ENCODE peak calls at places on chromosome 17, in nine cellular contexts. One of them, this sample, is unnamed.

GRCh38 chr17:61570118-61570517 is 20.9 kb downstream of the NACA2 start:
- DNase-seq in GM12878: no peak
- DNase-seq in psoas muscle: no peak
- DNase-seq in adrenal gland: no peak
- DNase-seq in colonic mucosa: no peak
- DNase-seq in Peyer's patch: no peak
- DNase-seq in ascending aorta: no peak
- DNase-seq in foreskin fibroblast: no peak
- DNase-seq in fibroblast of the aortic adventitia: no peak
- DNase-seq in this sample: peak

GRCh38 chr17:65920996-65921395 is 270.9 kb downstream of the CEP112 start:
- DNase-seq in colonic mucosa: no peak
- DNase-seq in psoas muscle: no peak
- DNase-seq in adrenal gland: no peak
- DNase-seq in Peyer's patch: no peak
- DNase-seq in ascending aorta: no peak
- DNase-seq in foreskin fibroblast: no peak
- DNase-seq in GM12878: no peak
- DNase-seq in fibroblast of the aortic adventitia: no peak
- DNase-seq in this sample: no peak

GRCh38 chr17:223723-224471 is 42.4 kb upstream of the DOC2B start:
- DNase-seq in ascending aorta: peak
- DNase-seq in fibroblast of the aortic adventitia: no peak
- DNase-seq in psoas muscle: no peak
- DNase-seq in colonic mucosa: no peak
- DNase-seq in Peyer's patch: peak
- DNase-seq in GM12878: no peak
- DNase-seq in adrenal gland: no peak
- DNase-seq in foreskin fibroblast: no peak
- DNase-seq in this sample: no peak

GRCh38 chr17:34125921-34126320 is 129.2 kb upstream of the CCL2 start:
- DNase-seq in adrenal gland: no peak
- DNase-seq in GM12878: no peak
- DNase-seq in fibroblast of the aortic adventitia: no peak
- DNase-seq in psoas muscle: no peak
- DNase-seq in Peyer's patch: no peak
- DNase-seq in foreskin fibroblast: no peak
- DNase-seq in colonic mucosa: no peak
- DNase-seq in ascending aorta: no peak
- DNase-seq in this sample: no peak

GRCh38 chr17:81254955-81255717 is 16.0 kb downstream of the NDUFAF8 start:
- DNase-seq in Peyer's patch: peak
- DNase-seq in ascending aorta: peak
- DNase-seq in psoas muscle: peak
- DNase-seq in fibroblast of the aortic adventitia: peak
- DNase-seq in adrenal gland: peak
- DNase-seq in colonic mucosa: peak
- DNase-seq in GM12878: no peak
- DNase-seq in foreskin fibroblast: peak
- DNase-seq in this sample: peak

GRCh38 chr17:2874211-2874686 is 78.0 kb downstream of the RAP1GAP2 start:
- DNase-seq in psoas muscle: no peak
- DNase-seq in Peyer's patch: no peak
- DNase-seq in foreskin fibroblast: no peak
- DNase-seq in GM12878: no peak
- DNase-seq in colonic mucosa: no peak
- DNase-seq in ascending aorta: no peak
- DNase-seq in fibroblast of the aortic adventitia: no peak
- DNase-seq in adrenal gland: no peak
- DNase-seq in this sample: peak

GRCh38 chr17:78995761-78996451 is 13.7 kb downstream of the CANT1 start:
- DNase-seq in colonic mucosa: peak
- DNase-seq in foreskin fibroblast: no peak
- DNase-seq in fibroblast of the aortic adventitia: no peak
- DNase-seq in adrenal gland: peak
- DNase-seq in psoas muscle: no peak
- DNase-seq in GM12878: no peak
- DNase-seq in Peyer's patch: peak
- DNase-seq in ascending aorta: peak
- DNase-seq in this sample: no peak

GRCh38 chr17:27456681-27457404 is 595 bp downstream of the KSR1 start:
- DNase-seq in fibroblast of the aortic adventitia: no peak
- DNase-seq in foreskin fibroblast: no peak
- DNase-seq in ascending aorta: no peak
- DNase-seq in Peyer's patch: peak
- DNase-seq in GM12878: no peak
- DNase-seq in psoas muscle: peak
- DNase-seq in colonic mucosa: no peak
- DNase-seq in adrenal gland: peak
- DNase-seq in this sample: no peak

GRCh38 chr17:79213305-79213704 is 138.7 kb downstream of the ENGASE start:
- DNase-seq in ascending aorta: no peak
- DNase-seq in adrenal gland: no peak
- DNase-seq in colonic mucosa: no peak
- DNase-seq in fibroblast of the aortic adventitia: no peak
- DNase-seq in foreskin fibroblast: no peak
- DNase-seq in psoas muscle: no peak
- DNase-seq in GM12878: no peak
- DNase-seq in Peyer's patch: no peak
- DNase-seq in this sample: no peak

GRCh38 chr17:70767102-70767701 is 597.9 kb downstream of the KCNJ2 start:
- DNase-seq in GM12878: no peak
- DNase-seq in Peyer's patch: no peak
- DNase-seq in adrenal gland: no peak
- DNase-seq in ascending aorta: no peak
- DNase-seq in foreskin fibroblast: peak
- DNase-seq in fibroblast of the aortic adventitia: peak
- DNase-seq in psoas muscle: no peak
- DNase-seq in colonic mucosa: no peak
- DNase-seq in this sample: peak

GRCh38 chr17:17518019-17518418 is 21.8 kb upstream of the RASD1 start:
- DNase-seq in fibroblast of the aortic adventitia: no peak
- DNase-seq in colonic mucosa: no peak
- DNase-seq in GM12878: no peak
- DNase-seq in foreskin fibroblast: no peak
- DNase-seq in psoas muscle: peak
- DNase-seq in Peyer's patch: no peak
- DNase-seq in adrenal gland: no peak
- DNase-seq in ascending aorta: no peak
- DNase-seq in this sample: no peak

GRCh38 chr17:35185849-35186248 is 8.3 kb downstream of the SLC35G3 start:
- DNase-seq in adrenal gland: no peak
- DNase-seq in fibroblast of the aortic adventitia: no peak
- DNase-seq in psoas muscle: no peak
- DNase-seq in ascending aorta: no peak
- DNase-seq in colonic mucosa: no peak
- DNase-seq in foreskin fibroblast: no peak
- DNase-seq in Peyer's patch: no peak
- DNase-seq in GM12878: peak
- DNase-seq in this sample: no peak

GRCh38 chr17:47120521-47121095 is 68.5 kb downstream of the CDC27 start:
- DNase-seq in fibroblast of the aortic adventitia: peak
- DNase-seq in adrenal gland: peak
- DNase-seq in colonic mucosa: no peak
- DNase-seq in Peyer's patch: no peak
- DNase-seq in GM12878: no peak
- DNase-seq in ascending aorta: no peak
- DNase-seq in psoas muscle: no peak
- DNase-seq in foreskin fibroblast: peak
- DNase-seq in this sample: peak

GRCh38 chr17:64506201-64506575 is at the start of gene DDX5:
- DNase-seq in fibroblast of the aortic adventitia: peak
- DNase-seq in foreskin fibroblast: peak
- DNase-seq in Peyer's patch: peak
- DNase-seq in psoas muscle: peak
- DNase-seq in GM12878: no peak
- DNase-seq in adrenal gland: peak
- DNase-seq in colonic mucosa: peak
- DNase-seq in ascending aorta: peak
- DNase-seq in this sample: no peak

GRCh38 chr17:62720126-62720850 is 87.8 kb downstream of the MARCHF10 start:
- DNase-seq in Peyer's patch: no peak
- DNase-seq in adrenal gland: no peak
- DNase-seq in fibroblast of the aortic adventitia: no peak
- DNase-seq in foreskin fibroblast: no peak
- DNase-seq in GM12878: peak
- DNase-seq in ascending aorta: no peak
- DNase-seq in colonic mucosa: no peak
- DNase-seq in psoas muscle: no peak
- DNase-seq in this sample: peak

GRCh38 chr17:59766486-59766885 is 59.0 kb downstream of the VMP1 start:
- DNase-seq in ascending aorta: no peak
- DNase-seq in fibroblast of the aortic adventitia: no peak
- DNase-seq in foreskin fibroblast: no peak
- DNase-seq in Peyer's patch: no peak
- DNase-seq in psoas muscle: no peak
- DNase-seq in colonic mucosa: no peak
- DNase-seq in GM12878: no peak
- DNase-seq in adrenal gland: no peak
- DNase-seq in this sample: no peak

GRCh38 chr17:16477255-16477654 is 14.7 kb downstream of the LRRC75A start:
- DNase-seq in fibroblast of the aortic adventitia: peak
- DNase-seq in psoas muscle: peak
- DNase-seq in Peyer's patch: peak
- DNase-seq in colonic mucosa: no peak
- DNase-seq in ascending aorta: peak
- DNase-seq in foreskin fibroblast: peak
- DNase-seq in adrenal gland: peak
- DNase-seq in GM12878: no peak
- DNase-seq in this sample: peak

GRCh38 chr17:74179576-74179975 is 23.9 kb upstream of the RPL38 start:
- DNase-seq in colonic mucosa: no peak
- DNase-seq in adrenal gland: no peak
- DNase-seq in ascending aorta: no peak
- DNase-seq in foreskin fibroblast: no peak
- DNase-seq in Peyer's patch: no peak
- DNase-seq in GM12878: no peak
- DNase-seq in psoas muscle: no peak
- DNase-seq in fibroblast of the aortic adventitia: no peak
- DNase-seq in this sample: no peak

GRCh38 chr17:82294086-82294773 is 20.7 kb upstream of the CSNK1D start:
- DNase-seq in psoas muscle: no peak
- DNase-seq in colonic mucosa: no peak
- DNase-seq in Peyer's patch: no peak
- DNase-seq in ascending aorta: no peak
- DNase-seq in adrenal gland: no peak
- DNase-seq in fibroblast of the aortic adventitia: no peak
- DNase-seq in GM12878: no peak
- DNase-seq in foreskin fibroblast: no peak
- DNase-seq in this sample: peak
- H3K4me3 ChIP-seq in psoas muscle: peak
- H3K4me3 ChIP-seq in colonic mucosa: peak
- H3K4me3 ChIP-seq in Peyer's patch: peak
- H3K4me3 ChIP-seq in ascending aorta: peak
- H3K4me3 ChIP-seq in adrenal gland: no peak
- H3K4me3 ChIP-seq in fibroblast of the aortic adventitia: peak
- H3K4me3 ChIP-seq in GM12878: no peak
- H3K4me3 ChIP-seq in foreskin fibroblast: peak
- H3K4me3 ChIP-seq in this sample: peak

GRCh38 chr17:50534222-50534978 is 1.9 kb downstream of the EPN3 start:
- DNase-seq in fibroblast of the aortic adventitia: no peak
- DNase-seq in foreskin fibroblast: no peak
- DNase-seq in psoas muscle: no peak
- DNase-seq in Peyer's patch: peak
- DNase-seq in adrenal gland: peak
- DNase-seq in ascending aorta: no peak
- DNase-seq in colonic mucosa: peak
- DNase-seq in GM12878: no peak
- DNase-seq in this sample: peak
- TF ChIP-seq CTCF in fibroblast of the aortic adventitia: peak
- TF ChIP-seq CTCF in foreskin fibroblast: no peak
- TF ChIP-seq CTCF in psoas muscle: no peak
- TF ChIP-seq CTCF in Peyer's patch: no peak
- TF ChIP-seq CTCF in adrenal gland: peak
- TF ChIP-seq CTCF in ascending aorta: peak
- TF ChIP-seq CTCF in colonic mucosa: peak
- TF ChIP-seq CTCF in GM12878: no peak
- TF ChIP-seq CTCF in this sample: peak

GRCh38 chr17:75646626-75646968 is 13.4 kb downstream of the SMIM5 start:
- DNase-seq in adrenal gland: no peak
- DNase-seq in colonic mucosa: no peak
- DNase-seq in ascending aorta: no peak
- DNase-seq in foreskin fibroblast: no peak
- DNase-seq in psoas muscle: no peak
- DNase-seq in fibroblast of the aortic adventitia: no peak
- DNase-seq in GM12878: no peak
- DNase-seq in Peyer's patch: peak
- DNase-seq in this sample: no peak

GRCh38 chr17:75647921-75648320 is 14.7 kb downstream of the SMIM5 start:
- DNase-seq in colonic mucosa: no peak
- DNase-seq in foreskin fibroblast: no peak
- DNase-seq in ascending aorta: no peak
- DNase-seq in GM12878: no peak
- DNase-seq in psoas muscle: no peak
- DNase-seq in fibroblast of the aortic adventitia: no peak
- DNase-seq in adrenal gland: no peak
- DNase-seq in Peyer's patch: no peak
- DNase-seq in this sample: no peak

GRCh38 chr17:75645501-75645888 is 12.3 kb downstream of the SMIM5 start:
- DNase-seq in psoas muscle: no peak
- DNase-seq in fibroblast of the aortic adventitia: no peak
- DNase-seq in foreskin fibroblast: no peak
- DNase-seq in colonic mucosa: peak
- DNase-seq in GM12878: no peak
- DNase-seq in Peyer's patch: peak
- DNase-seq in ascending aorta: no peak
- DNase-seq in adrenal gland: no peak
- DNase-seq in this sample: peak

GRCh38 chr17:75647061-75647460 is 13.8 kb downstream of the SMIM5 start:
- DNase-seq in colonic mucosa: no peak
- DNase-seq in psoas muscle: no peak
- DNase-seq in Peyer's patch: no peak
- DNase-seq in foreskin fibroblast: no peak
- DNase-seq in fibroblast of the aortic adventitia: no peak
- DNase-seq in adrenal gland: no peak
- DNase-seq in GM12878: no peak
- DNase-seq in ascending aorta: no peak
- DNase-seq in this sample: no peak

GRCh38 chr17:75645889-75646625 is 12.8 kb downstream of the SMIM5 start:
- DNase-seq in colonic mucosa: peak
- DNase-seq in psoas muscle: no peak
- DNase-seq in fibroblast of the aortic adventitia: no peak
- DNase-seq in Peyer's patch: peak
- DNase-seq in foreskin fibroblast: no peak
- DNase-seq in GM12878: peak
- DNase-seq in adrenal gland: no peak
- DNase-seq in ascending aorta: no peak
- DNase-seq in this sample: peak
- H3K4me3 ChIP-seq in colonic mucosa: no peak
- H3K4me3 ChIP-seq in psoas muscle: no peak
- H3K4me3 ChIP-seq in fibroblast of the aortic adventitia: no peak
- H3K4me3 ChIP-seq in Peyer's patch: peak
- H3K4me3 ChIP-seq in foreskin fibroblast: no peak
- H3K4me3 ChIP-seq in GM12878: no peak
- H3K4me3 ChIP-seq in adrenal gland: no peak
- H3K4me3 ChIP-seq in ascending aorta: no peak
- H3K4me3 ChIP-seq in this sample: no peak

DNA sequence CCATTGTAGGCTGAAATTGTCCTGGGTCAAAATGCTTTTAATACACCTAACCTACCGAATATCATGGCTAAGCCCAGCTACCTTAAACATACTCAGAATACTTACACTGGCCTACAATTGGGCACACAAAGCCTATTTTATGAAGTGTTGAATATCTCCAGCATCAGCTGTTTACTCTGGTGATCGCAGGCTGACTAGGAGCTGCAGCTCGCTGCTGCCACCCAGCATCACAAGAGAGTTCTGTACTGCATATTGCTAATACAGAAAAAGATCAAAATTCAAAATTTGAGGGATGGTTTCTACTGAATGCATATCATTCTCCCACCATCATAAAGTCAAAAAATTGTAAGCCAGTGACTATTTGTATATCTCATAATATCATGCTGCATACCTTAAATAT is 55.3 kb downstream of the ULK2 start:
- DNase-seq in GM12878: no peak
- DNase-seq in fibroblast of the aortic adventitia: peak
- DNase-seq in foreskin fibroblast: peak
- DNase-seq in ascending aorta: no peak
- DNase-seq in Peyer's patch: no peak
- DNase-seq in colonic mucosa: no peak
- DNase-seq in psoas muscle: no peak
- DNase-seq in adrenal gland: no peak
- DNase-seq in this sample: peak
- TF ChIP-seq CTCF in GM12878: peak
- TF ChIP-seq CTCF in fibroblast of the aortic adventitia: peak
- TF ChIP-seq CTCF in foreskin fibroblast: peak
- TF ChIP-seq CTCF in ascending aorta: no peak
- TF ChIP-seq CTCF in Peyer's patch: no peak
- TF ChIP-seq CTCF in colonic mucosa: no peak
- TF ChIP-seq CTCF in psoas muscle: no peak
- TF ChIP-seq CTCF in adrenal gland: no peak
- TF ChIP-seq CTCF in this sample: peak